ENCODE peak calls at places on chromosome 1, in ten cellular contexts. B is tibial artery, F is iPS DF 6.9, D is PC-3, T is thyroid gland, P is osteoblast, I is Peyer's patch, R is IMR-90, J is testis, S is stomach. U is an unnamed sample.

GRCh38 chr1:107141491-107142369 is 891 bp downstream of the NTNG1 start:
- DNase-seq in B (no peak), F (no peak), I (no peak), S (no peak), D (peak; percentile 82), P (peak; percentile 79), T (peak; percentile 3), R (peak; percentile 50), J (peak; percentile 19), U (peak; percentile 21)

GRCh38 chr1:86541859-86542258 is 5.0 kb upstream of the CLCA4 start:
- DNase-seq in B (no peak), R (no peak), F (no peak), P (no peak), D (no peak), S (no peak), J (no peak), I (no peak), T (no peak), U (no peak)

GRCh38 chr1:204420039-204421004 is 8.7 kb upstream of the PPP1R15B start:
- DNase-seq in D (no peak), J (no peak), P (no peak), B (no peak), R (peak; percentile 22), S (no peak), T (no peak), I (peak; percentile 38), F (no peak), U (no peak)

GRCh38 chr1:55420021-55420420 is 204.9 kb upstream of the USP24 start:
- DNase-seq in T (no peak), R (no peak), B (no peak), F (no peak), P (no peak), J (no peak), I (no peak), D (no peak), S (no peak), U (no peak)

GRCh38 chr1:29631361-29631760 is 395.0 kb downstream of the PTPRU start:
- DNase-seq in T (no peak), B (no peak), P (no peak), J (no peak), R (peak; percentile 66), F (no peak), I (no peak), D (no peak), S (no peak), U (no peak)

GRCh38 chr1:7019510-7019909 is 234.3 kb downstream of the CAMTA1 start:
- DNase-seq in B (no peak), S (no peak), D (no peak), I (no peak), F (no peak), T (no peak), R (no peak), P (no peak), J (no peak), U (no peak)

GRCh38 chr1:178055093-178055492 is 38.8 kb upstream of the RASAL2 start:
- DNase-seq in B (no peak), F (no peak), J (peak; percentile 34), R (no peak), S (no peak), D (peak; percentile 56), T (peak; percentile 42), I (peak; percentile 56), P (no peak), U (peak; percentile 35)

GRCh38 chr1:37047487-37047886 is 13.2 kb upstream of the GRIK3 start:
- DNase-seq in J (no peak), I (no peak), S (no peak), T (no peak), R (no peak), P (no peak), D (no peak), B (no peak), F (no peak), U (no peak)

GRCh38 chr1:118459871-118460270 is 274.8 kb upstream of the SPAG17 start:
- DNase-seq in D (no peak), I (no peak), P (no peak), S (no peak), F (no peak), R (no peak), J (no peak), B (no peak), T (no peak), U (no peak)

GRCh38 chr1:218739426-218739825 is 394.3 kb downstream of the TGFB2 start:
- DNase-seq in F (no peak), R (peak; percentile 58), J (peak; percentile 45), I (peak; percentile 53), S (no peak), D (no peak), P (peak; percentile 45), B (peak; percentile 73), T (no peak), U (peak; percentile 77)

GRCh38 chr1:158117854-158118691 is 62.6 kb upstream of the CD1D start:
- DNase-seq in F (no peak), T (peak; percentile 52), I (peak; percentile 86), J (peak; percentile 53), B (no peak), R (peak; percentile 34), S (peak; percentile 35), P (peak; percentile 87), D (peak; percentile 32), U (peak; percentile 62)

GRCh38 chr1:32759997-32760623 is 57.0 kb downstream of the YARS1 start:
- DNase-seq in F (no peak), P (peak; percentile 62), B (no peak), S (peak; percentile 97), D (peak; percentile 98), R (peak; percentile 50), J (peak; percentile 70), T (peak; percentile 99), I (peak; percentile 93), U (no peak)

GRCh38 chr1:245258271-245258920 is 103.6 kb downstream of the KIF26B start:
- DNase-seq in D (peak; percentile 70), F (no peak), S (peak; percentile 78), J (no peak), B (no peak), R (no peak), I (no peak), P (no peak), T (peak; percentile 68), U (no peak)

GRCh38 chr1:50421366-50421748 is 1.9 kb downstream of the DMRTA2 start:
- DNase-seq in S (no peak), B (no peak), I (no peak), P (no peak), T (no peak), J (no peak), R (no peak), F (no peak), D (no peak), U (no peak)

GRCh38 chr1:196685506-196685905 is 33.7 kb downstream of the CFH start:
- DNase-seq in R (no peak), F (no peak), B (no peak), S (no peak), D (no peak), J (no peak), P (no peak), I (no peak), T (no peak), U (no peak)

DNA sequence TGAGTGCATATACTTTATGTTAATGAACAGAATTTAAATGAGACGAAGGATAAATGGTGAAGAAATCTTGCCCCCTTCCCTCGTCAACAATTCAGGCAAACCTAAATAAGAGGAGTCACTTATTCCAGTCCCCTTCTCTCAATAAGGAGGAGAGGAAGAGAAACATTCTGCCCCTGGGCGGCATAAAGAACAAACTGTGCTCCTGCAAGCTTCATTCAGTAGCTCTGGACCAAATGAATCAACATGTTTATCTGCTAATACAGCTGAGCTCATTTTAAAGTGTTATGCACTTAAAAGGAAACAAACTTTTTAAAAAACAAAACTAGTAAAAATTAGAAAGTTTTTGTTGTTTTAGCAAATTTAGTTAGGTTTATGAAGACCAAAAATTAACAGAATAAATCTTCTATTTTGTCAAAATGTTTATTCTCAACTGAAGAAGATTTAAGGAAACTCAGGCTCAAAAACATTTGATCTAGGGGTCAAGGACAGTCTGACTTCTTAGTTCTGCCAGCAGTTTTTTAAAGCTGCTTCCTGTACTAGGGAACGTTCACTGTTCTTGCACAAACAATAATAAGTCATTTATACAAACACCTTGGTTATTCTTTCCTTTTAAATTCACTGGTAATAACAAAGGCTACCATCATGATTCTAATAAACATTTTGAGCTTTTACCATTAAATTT is 58.3 kb downstream of the AKT3 start:
- DNase-seq in J (peak; percentile 72), P (no peak), B (no peak), D (no peak), R (no peak), S (no peak), I (no peak), T (peak; percentile 54), F (no peak), U (no peak)
- H3K27ac ChIP-seq in J (peak overlapping the region; percentile 35), P (no peak overlapping the region), B (peak overlapping the region; percentile 17), D (no peak overlapping the region), R (no peak overlapping the region), S (peak overlapping the region; percentile 36), I (no peak overlapping the region), T (peak overlapping the region; percentile 79), F (no peak overlapping the region), U (no peak overlapping the region)

GRCh38 chr1:227943354-227943753 is 4.4 kb downstream of the WNT9A start:
- DNase-seq in I (peak; percentile 23), T (no peak), D (no peak), B (no peak), S (no peak), R (no peak), F (no peak), J (peak; percentile 15), P (peak; percentile 82), U (no peak)
- H3K4me1 ChIP-seq in I (peaks cover 14% of the 10 kb centered on the region), T (peaks cover 18% of the 10 kb centered on the region), D (peaks cover 20% of the 10 kb centered on the region), B (no peaks in the 10 kb centered on the region), S (peaks cover 70% of the 10 kb centered on the region), R (peaks cover 2% of the 10 kb centered on the region), F (peaks cover 3% of the 10 kb centered on the region), J (peaks cover 23% of the 10 kb centered on the region), P (peaks cover 7% of the 10 kb centered on the region), U (peaks cover 74% of the 10 kb centered on the region)

GRCh38 chr1:192476802-192477298 is 98.7 kb upstream of the RGS1 start:
- DNase-seq in S (no peak), R (peak; percentile 69), T (peak; percentile 24), D (peak; percentile 46), B (peak; percentile 67), I (no peak), F (no peak), P (no peak), J (peak; percentile 16), U (no peak)
- H3K4me3 ChIP-seq in S (no peak overlapping the region), R (no peak overlapping the region), T (no peak overlapping the region), D (peak overlapping the region; percentile 37), B (no peak overlapping the region), I (no peak overlapping the region), F (no peak overlapping the region), P (no peak overlapping the region), J (no peak overlapping the region), U (no peak overlapping the region)

DNA sequence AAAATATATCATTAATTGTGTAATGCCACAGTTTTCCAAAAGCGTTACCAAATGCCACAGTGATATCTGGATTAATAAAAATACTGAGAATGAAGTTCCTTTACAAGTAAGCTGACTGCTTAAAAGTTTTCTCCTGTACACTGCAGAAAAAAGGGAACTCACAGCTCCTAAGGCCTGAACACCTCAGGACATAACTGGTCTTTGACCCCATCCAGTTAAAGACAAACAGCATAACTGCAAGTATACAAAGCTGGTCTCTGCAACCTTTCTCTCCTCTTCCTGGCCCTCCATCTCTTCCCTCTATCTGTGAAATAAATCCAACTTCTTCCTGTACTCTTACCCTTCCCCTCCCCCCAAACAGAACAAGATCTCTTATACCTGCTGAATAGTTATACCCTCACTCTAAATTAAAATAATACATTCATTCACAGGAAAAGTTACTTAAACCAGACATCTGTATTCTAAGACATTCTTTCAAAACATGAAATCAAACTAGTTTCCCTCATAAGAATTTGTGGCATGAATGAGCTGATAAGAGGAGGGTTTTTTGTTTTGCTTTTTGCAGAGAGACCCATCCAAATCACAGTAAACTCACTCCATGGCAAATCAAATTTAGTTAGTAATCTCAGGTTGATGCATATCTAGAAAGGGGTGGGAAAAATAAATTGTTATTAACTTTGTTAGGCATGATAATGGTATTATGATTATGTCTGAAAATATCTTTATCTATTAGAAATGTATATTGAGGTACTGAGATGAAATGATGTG is 2.9 kb downstream of the DIPK1A start:
- DNase-seq in P (no peak), S (no peak), R (no peak), D (no peak), B (no peak), J (no peak), T (no peak), I (no peak), F (no peak), U (no peak)
- H3K27ac ChIP-seq in P (no peak overlapping the region), S (peak overlapping the region; percentile 8), R (no peak overlapping the region), D (no peak overlapping the region), B (peak overlapping the region; percentile 96), J (no peak overlapping the region), T (peak overlapping the region; percentile 66), I (no peak overlapping the region), F (no peak overlapping the region), U (peak overlapping the region; percentile 42)